ENCODE peak calls at places on chromosome 9, in ten cellular contexts. X is HCT116, J is HepG2, L is transverse colon, E is GM12892, N is suprapubic skin, D is GM12891, M is stomach, S is sigmoid colon, O is prostate gland. K is an unnamed sample.

GRCh38 chr9:4305586-4305985 is 5.7 kb upstream of the GLIS3 start:
- DNase-seq in N (no peak), D (no peak), S (no peak), X (no peak), O (no peak), M (no peak), E (no peak), J (no peak), L (no peak), K (no peak)

GRCh38 chr9:15873573-15874177 is 320.8 kb downstream of the CCDC171 start:
- DNase-seq in O (no peak), M (no peak), N (no peak), L (no peak), X (peak), D (no peak), E (no peak), J (peak), S (no peak), K (no peak)

GRCh38 chr9:76107487-76107886 is 217.0 kb downstream of the PCSK5 start:
- DNase-seq in X (no peak), L (no peak), M (no peak), O (no peak), D (no peak), J (no peak), N (no peak), S (peak), E (no peak), K (no peak)

GRCh38 chr9:613771-614347 is 227.6 kb upstream of the DMRT1 start:
- DNase-seq in L (peak), O (peak), S (peak), D (peak), X (peak), M (peak), J (peak), E (peak), N (peak), K (peak)

GRCh38 chr9:133027134-133027533 is 3.7 kb upstream of the GTF3C5 start:
- DNase-seq in O (no peak), N (peak), J (no peak), L (no peak), E (no peak), X (no peak), D (no peak), M (no peak), S (no peak), K (no peak)

GRCh38 chr9:105258225-105258737 is 13.8 kb downstream of the SLC44A1 start:
- DNase-seq in L (peak), X (no peak), E (no peak), O (no peak), D (no peak), N (no peak), J (no peak), S (no peak), M (no peak), K (no peak)

GRCh38 chr9:105093685-105094084 is 150.8 kb upstream of the SLC44A1 start:
- DNase-seq in O (no peak), M (no peak), L (no peak), S (no peak), X (no peak), N (no peak), J (no peak), D (no peak), E (no peak), K (no peak)

GRCh38 chr9:2132484-2133082 is 117.4 kb downstream of the SMARCA2 start:
- DNase-seq in X (peak), E (no peak), M (no peak), J (no peak), O (no peak), D (no peak), S (no peak), N (no peak), L (no peak), K (no peak)

GRCh38 chr9:89527084-89527483 is 29.2 kb upstream of the SEMA4D start:
- DNase-seq in M (peak), O (no peak), L (peak), J (no peak), S (peak), E (no peak), X (no peak), D (no peak), N (no peak), K (peak)

GRCh38 chr9:120538339-120538738 is 41.6 kb downstream of the CDK5RAP2 start:
- DNase-seq in O (no peak), X (no peak), M (no peak), L (no peak), D (no peak), J (peak), E (no peak), S (no peak), N (no peak), K (no peak)

GRCh38 chr9:93111371-93112115 is 15.5 kb downstream of the CARD19 start:
- DNase-seq in S (peak), E (no peak), J (peak), L (no peak), D (no peak), N (peak), O (no peak), X (no peak), M (no peak), K (peak)

GRCh38 chr9:82332018-82332773 is 343.6 kb downstream of the SPATA31D1 start:
- DNase-seq in D (no peak), E (no peak), M (no peak), J (no peak), S (no peak), O (no peak), N (no peak), X (no peak), L (no peak), K (no peak)

GRCh38 chr9:116687762-116688160 is 656 bp downstream of the TRIM32 start:
- DNase-seq in O (no peak), M (no peak), S (no peak), J (no peak), N (no peak), E (no peak), D (no peak), X (no peak), L (no peak), K (no peak)

GRCh38 chr9:3954228-3954949 is 345.5 kb downstream of the GLIS3 start:
- DNase-seq in O (no peak), S (no peak), X (no peak), L (no peak), N (no peak), J (no peak), M (no peak), D (no peak), E (no peak), K (no peak)

DNA sequence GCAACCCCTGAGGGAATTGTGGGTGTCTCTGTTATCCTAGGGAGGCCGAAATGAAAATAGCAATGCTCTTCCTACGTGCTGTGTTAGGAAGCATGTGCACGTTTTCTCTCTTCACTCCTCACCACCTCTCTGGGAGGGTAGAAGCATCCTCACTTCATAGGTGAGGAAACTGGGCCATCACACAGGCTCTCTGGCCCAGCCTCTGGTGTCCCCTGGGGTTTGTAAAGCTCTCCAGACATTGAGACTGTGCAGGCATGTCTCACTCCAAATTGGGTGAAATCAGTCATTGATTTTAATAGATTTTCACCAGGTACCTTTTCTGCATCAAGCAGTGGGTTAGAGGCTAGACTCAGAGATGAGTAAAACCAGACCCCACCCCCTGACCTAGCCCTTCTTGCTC is 221.8 kb downstream of the PBX3 start:
- DNase-seq in X (no peak), D (no peak), S (no peak), N (no peak), M (no peak), L (no peak), J (no peak), E (no peak), O (no peak), K (no peak)
- TF ChIP-seq POLR2A in X (no peak), D (no peak), S (no peak), N (no peak), M (no peak), L (no peak), J (no peak), E (no peak), O (no peak), K (no peak)

DNA sequence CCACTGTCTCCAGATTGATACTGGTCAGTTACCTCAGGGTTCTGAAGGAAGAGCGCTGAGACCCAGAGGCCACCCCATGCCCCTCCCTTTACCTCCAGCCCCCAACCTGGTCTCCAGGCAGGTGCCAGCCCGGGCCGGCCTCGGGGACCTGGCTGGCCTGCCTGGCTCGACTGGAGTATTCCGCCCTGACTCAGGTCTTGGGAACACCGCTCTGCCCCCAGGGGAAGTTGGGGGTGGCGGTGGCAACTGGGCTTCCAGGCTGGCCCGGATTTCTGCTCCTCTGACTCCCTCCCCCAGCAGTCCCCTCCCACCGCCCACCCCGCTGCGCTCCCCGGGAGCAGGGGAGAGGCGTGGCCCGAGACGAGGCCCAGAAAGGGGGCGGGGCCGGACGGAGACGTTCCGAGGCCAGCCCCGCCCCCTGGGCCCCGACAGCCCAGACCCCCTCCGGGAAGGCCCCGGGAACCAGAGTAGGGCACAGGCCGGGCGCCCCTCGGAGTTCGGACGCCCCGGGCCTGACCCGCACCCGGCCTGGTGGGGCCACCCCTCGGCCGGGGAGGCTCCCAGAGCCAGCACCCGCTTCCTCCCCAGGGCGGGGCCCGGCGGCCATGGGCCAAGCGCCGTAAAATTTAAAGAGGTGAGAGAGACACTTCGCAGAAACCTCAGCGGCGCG is 82.5 kb upstream of the ZBTB43 start:
- DNase-seq in L (peak), J (no peak), X (peak), S (peak), D (peak), E (peak), M (peak), N (peak), O (peak), K (peak)
- TF ChIP-seq POLR2AphosphoS5 in L (no peak), J (no peak), X (peak), S (peak), D (no peak), E (no peak), M (no peak), N (no peak), O (no peak), K (peak)

GRCh38 chr9:31084331-31084730 is 1300.1 kb upstream of the ACO1 start:
- DNase-seq in D (no peak), J (no peak), M (no peak), O (no peak), L (no peak), N (no peak), E (no peak), S (no peak), X (no peak), K (no peak)

GRCh38 chr9:31089822-31090221 is 1294.6 kb upstream of the ACO1 start:
- DNase-seq in E (no peak), O (no peak), L (no peak), J (no peak), M (no peak), X (no peak), N (no peak), S (no peak), D (no peak), K (no peak)
- TF ChIP-seq POLR2A in E (no peak), O (no peak), L (no peak), J (no peak), M (no peak), X (no peak), N (no peak), S (no peak), D (no peak), K (no peak)

GRCh38 chr9:128902351-128903078 is 18.3 kb upstream of the PHYHD1 start:
- DNase-seq in O (peak), D (peak), L (peak), E (peak), S (no peak), M (peak), J (no peak), X (no peak), N (peak), K (peak)
- TF ChIP-seq POLR2AphosphoS5 in O (peak), D (no peak), L (peak), E (peak), S (no peak), M (peak), J (no peak), X (no peak), N (peak), K (peak)

GRCh38 chr9:136790640-136791465 is at the start of gene TMEM141:
- DNase-seq in S (peak), M (peak), E (peak), D (peak), O (peak), X (peak), L (peak), N (peak), J (peak), K (peak)
- TF ChIP-seq POLR2A in S (no peak), M (peak), E (peak), D (no peak), O (peak), X (peak), L (peak), N (peak), J (peak), K (no peak)

GRCh38 chr9:136437839-136438547 is 1.7 kb downstream of the INPP5E start:
- DNase-seq in L (no peak), X (no peak), J (no peak), M (no peak), O (no peak), D (no peak), N (no peak), E (no peak), S (no peak), K (no peak)

GRCh38 chr9:136438548-136438908 is 1.1 kb downstream of the INPP5E start:
- DNase-seq in D (no peak), O (no peak), S (no peak), E (no peak), J (no peak), N (no peak), L (no peak), X (no peak), M (no peak), K (no peak)

GRCh38 chr9:136439550-136440408 is at the start of gene INPP5E:
- DNase-seq in N (no peak), S (peak), D (peak), X (peak), O (peak), L (peak), J (peak), E (peak), M (peak), K (peak)

GRCh38 chr9:136437430-136437829 is 2.2 kb downstream of the INPP5E start:
- DNase-seq in X (no peak), D (no peak), J (no peak), N (no peak), E (no peak), L (no peak), S (no peak), M (no peak), O (no peak), K (no peak)

DNA sequence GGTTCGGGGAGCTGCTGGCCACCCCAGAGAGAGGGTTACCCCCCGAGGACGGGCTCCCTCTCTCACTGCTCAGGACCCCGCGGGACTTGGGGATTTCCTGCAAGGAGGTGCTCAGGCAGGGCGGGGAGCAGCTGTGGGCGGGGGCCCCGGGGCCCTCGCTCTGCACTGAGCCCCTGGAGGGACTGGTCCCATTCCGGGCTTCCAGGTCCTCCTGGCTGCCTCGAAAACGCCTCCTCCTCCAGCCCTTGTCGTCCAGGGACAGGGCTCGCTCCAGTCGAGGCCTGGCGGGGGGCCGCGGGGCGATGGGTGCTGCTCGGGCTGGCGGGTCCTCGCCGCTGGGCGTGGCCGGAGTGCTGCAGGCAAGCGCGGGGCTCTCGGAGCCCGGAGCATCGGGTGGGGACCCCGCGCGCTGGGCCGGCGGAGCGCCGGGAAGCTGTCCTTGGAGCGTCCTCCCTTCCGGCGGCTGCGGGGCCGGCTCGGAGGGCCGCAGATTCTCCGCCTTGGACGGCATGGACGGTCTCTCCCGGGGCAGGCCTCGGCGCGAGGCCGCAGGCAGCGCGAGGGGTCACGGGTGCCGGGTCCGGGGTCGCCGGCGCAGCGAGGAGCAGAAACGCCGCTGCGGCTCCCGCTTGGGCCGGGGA is 616 bp downstream of the INPP5E start:
- DNase-seq in J (no peak), O (no peak), D (peak), E (peak), N (no peak), X (no peak), L (peak), M (no peak), S (no peak), K (peak)
- TF ChIP-seq POLR2AphosphoS5 in J (no peak), O (no peak), D (no peak), E (no peak), N (no peak), X (no peak), L (no peak), M (no peak), S (no peak), K (peak)

K was measured in spleen.